ENCODE peak calls at places on chromosomes 1 and 21, in six cellular contexts. C is endothelial cell; Y is NCI-H146; S is T follicular helper cell; K is RWPE1; A is CD4-positive, alpha-beta T cell. D is an unnamed sample.

GRCh38 chr21:42781150-42781980 is 98.0 kb downstream of the WDR4 start:
- DNase-seq in S (no peak), C (peak; percentile 47), A (no peak), K (peak; percentile 25), Y (peak; percentile 54), D (no peak)

GRCh38 chr1:197638316-197638715 is 137.0 kb downstream of the DENND1B start:
- DNase-seq in Y (no peak), A (no peak), K (no peak), C (no peak), S (no peak), D (no peak)

GRCh38 chr1:87330954-87331318 is 2.3 kb downstream of the LMO4 start:
- DNase-seq in C (no peak), A (no peak), S (no peak), K (no peak), Y (no peak), D (no peak)

GRCh38 chr1:20847619-20848080 is 60.5 kb upstream of the HP1BP3 start:
- DNase-seq in A (no peak), K (peak; percentile 16), C (no peak), Y (no peak), S (no peak), D (no peak)

GRCh38 chr1:204316164-204316563 is 43.6 kb downstream of the PLEKHA6 start:
- DNase-seq in C (no peak), S (no peak), K (no peak), Y (no peak), A (no peak), D (no peak)

GRCh38 chr1:115337633-115338456 is at the start of gene NGF:
- DNase-seq in S (no peak), C (peak; percentile 40), Y (peak; percentile 70), K (peak; percentile 73), A (no peak), D (peak; percentile 80)

GRCh38 chr1:150061632-150062101 is 5.9 kb upstream of the VPS45 start:
- DNase-seq in C (no peak), K (peak; percentile 20), S (no peak), Y (no peak), A (no peak), D (no peak)

GRCh38 chr21:44774972-44775371 is 26.6 kb downstream of the UBE2G2 start:
- DNase-seq in C (no peak), Y (no peak), S (no peak), A (no peak), K (no peak), D (no peak)

GRCh38 chr1:50426702-50427085 is 3.5 kb upstream of the DMRTA2 start:
- DNase-seq in S (no peak), C (no peak), Y (no peak), K (no peak), A (no peak), D (no peak)

GRCh38 chr1:230186003-230186863 is 119.2 kb downstream of the GALNT2 start:
- DNase-seq in A (no peak), C (no peak), Y (peak; percentile 98), K (peak; percentile 91), S (no peak), D (no peak)

D was measured in left ventricle myocardium superior.